ENCODE peak calls at places on chromosome 19, in seven cellular contexts. R is neural progenitor cell, I is IMR-90, Q is H9, H is HepG2, E is PC-3, U is Karpas-422. N is an unnamed sample.

GRCh38 chr19:41921280-41922219 is 6.7 kb downstream of the ERFL start:
- DNase-seq in E (no peak), U (peak; percentile 51), Q (no peak), R (no peak), I (no peak), H (no peak), N (no peak)

GRCh38 chr19:35557539-35558399 is 5.7 kb downstream of the ATP4A start:
- DNase-seq in I (peak; percentile 33), R (peak; percentile 95), E (no peak), U (no peak), Q (peak; percentile 98), H (no peak), N (peak; percentile 78)

GRCh38 chr19:54518844-54519243 is 16.2 kb downstream of the LAIR2 start:
- DNase-seq in E (peak; percentile 90), I (no peak), Q (no peak), U (no peak), H (peak; percentile 27), R (no peak), N (no peak)

GRCh38 chr19:11576186-11576585 is 1.3 kb downstream of the ACP5 start:
- DNase-seq in H (no peak), Q (no peak), U (no peak), I (no peak), E (no peak), R (no peak), N (no peak)

GRCh38 chr19:36093146-36093662 is 17.7 kb upstream of the OVOL3 start:
- DNase-seq in E (no peak), R (no peak), H (no peak), Q (no peak), U (no peak), I (no peak), N (no peak)

GRCh38 chr19:33668968-33669367 is 47.2 kb downstream of the CHST8 start:
- DNase-seq in R (no peak), I (no peak), H (peak; percentile 26), Q (no peak), E (no peak), U (no peak), N (no peak)

GRCh38 chr19:30678168-30678567 is 306.0 kb downstream of the ZNF536 start:
- DNase-seq in R (no peak), H (no peak), I (no peak), U (no peak), Q (no peak), E (no peak), N (no peak)

GRCh38 chr19:49363265-49364082 is at the start of gene DKKL1:
- DNase-seq in I (peak; percentile 99), R (peak; percentile 100), H (peak; percentile 96), U (peak; percentile 98), E (peak; percentile 100), Q (peak; percentile 100), N (peak; percentile 98)

GRCh38 chr19:41876847-41877489 is at the start of gene CD79A:
- DNase-seq in U (peak; percentile 98), R (no peak), Q (no peak), E (no peak), H (no peak), I (no peak), N (no peak)

GRCh38 chr19:618674-619285 is 14.6 kb downstream of the POLRMT start:
- DNase-seq in Q (no peak), R (no peak), U (no peak), H (no peak), E (no peak), I (no peak), N (no peak)

GRCh38 chr19:13984875-13985741 is 21.0 kb downstream of the RFX1 start:
- DNase-seq in Q (no peak), I (no peak), H (peak; percentile 18), R (no peak), E (no peak), U (peak; percentile 78), N (no peak)

GRCh38 chr19:43574424-43575155 is 737 bp downstream of the XRCC1 start:
- DNase-seq in I (peak; percentile 35), H (no peak), R (peak; percentile 38), E (no peak), Q (no peak), U (peak; percentile 55), N (no peak)

GRCh38 chr19:43575156-43575950 is at the start of the genes PINLYP and XRCC1:
- DNase-seq in R (peak; percentile 99), Q (peak; percentile 98), E (peak; percentile 97), U (peak; percentile 100), I (peak; percentile 98), H (peak; percentile 96), N (peak; percentile 99)

GRCh38 chr19:43575955-43576451 is 402 bp downstream of the PINLYP start:
- DNase-seq in Q (peak; percentile 39), E (no peak), H (no peak), I (no peak), R (no peak), U (no peak), N (no peak)

GRCh38 chr19:43578787-43579186 is 3.2 kb downstream of the PINLYP start:
- DNase-seq in Q (no peak), E (no peak), U (no peak), H (no peak), I (no peak), R (no peak), N (no peak)

GRCh38 chr19:43576479-43576878 is 878 bp downstream of the PINLYP start:
- DNase-seq in H (no peak), R (no peak), Q (no peak), E (no peak), U (no peak), I (no peak), N (no peak)
- H2AFZ ChIP-seq in H (no peak overlapping the region), R (no peak overlapping the region), Q (no peak overlapping the region), E (no peak overlapping the region), U (no peak overlapping the region), I (peak overlapping the region; percentile 58), N (no peak overlapping the region)

DNA sequence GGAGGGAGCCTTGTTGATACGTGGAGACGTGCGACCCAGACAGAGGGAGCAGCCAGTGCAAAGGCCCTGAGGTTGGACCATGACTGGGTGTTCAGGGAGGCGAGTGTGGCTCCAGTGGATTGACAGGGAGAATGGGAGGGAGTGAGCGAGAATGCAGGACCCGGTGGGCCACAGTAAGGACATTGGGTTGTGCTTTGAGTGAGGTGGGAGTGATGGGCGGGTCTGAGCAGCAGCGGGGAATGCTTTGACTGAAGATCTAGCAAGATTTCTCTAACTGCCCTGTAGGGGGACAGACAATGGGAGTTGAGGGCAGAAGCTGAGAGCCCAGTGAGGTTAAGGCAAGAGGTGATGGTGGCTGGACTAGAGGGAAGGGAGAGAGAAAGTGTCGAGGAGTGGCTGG is 7.7 kb upstream of the NANOS2 start:
- DNase-seq in H (peak; percentile 34), Q (peak; percentile 84), E (peak; percentile 11), R (peak; percentile 66), I (no peak), U (peak; percentile 79), N (no peak)
- H2AFZ ChIP-seq in H (no peak overlapping the region), Q (no peak overlapping the region), E (no peak overlapping the region), R (no peak overlapping the region), I (no peak overlapping the region), U (no peak overlapping the region), N (no peak overlapping the region)

GRCh38 chr19:16335226-16335625 is 10.6 kb downstream of the KLF2 start:
- DNase-seq in H (no peak), I (no peak), U (no peak), Q (no peak), E (no peak), R (no peak), N (no peak)
- H2AFZ ChIP-seq in H (no peak overlapping the region), I (no peak overlapping the region), U (no peak overlapping the region), Q (no peak overlapping the region), E (no peak overlapping the region), R (no peak overlapping the region), N (no peak overlapping the region)

DNA sequence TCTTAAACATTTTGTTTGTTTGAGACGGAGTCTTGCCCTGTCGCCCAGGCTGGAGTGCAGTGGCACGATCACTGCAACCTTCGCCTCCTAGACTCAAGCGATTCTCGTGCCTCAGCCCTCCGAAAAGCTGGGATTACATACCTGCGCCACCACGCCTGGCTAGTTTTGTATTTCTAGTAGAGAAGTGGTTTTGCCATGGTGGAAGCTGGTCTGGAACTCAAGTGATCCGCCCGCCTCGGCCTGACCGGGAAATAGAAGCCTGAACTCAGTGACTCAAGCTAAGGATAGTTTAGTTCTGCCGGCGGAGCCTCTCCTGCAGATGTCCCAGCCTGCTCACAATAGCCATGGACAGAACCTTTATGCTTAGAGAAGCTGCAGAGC is 53.0 kb upstream of the ZNF254 start:
- DNase-seq in E (peak; percentile 53), Q (no peak), H (peak; percentile 41), R (peak; percentile 46), U (peak; percentile 73), I (peak; percentile 71), N (peak; percentile 73)
- H2AFZ ChIP-seq in E (peak overlapping the region; percentile 92), Q (no peak overlapping the region), H (no peak overlapping the region), R (peak overlapping the region; percentile 89), U (peak overlapping the region; percentile 72), I (peak overlapping the region; percentile 95), N (peak overlapping the region; percentile 86)